ENCODE peak calls at places on chromosomes 11 and 22, in eight cellular contexts. One of them, this sample, is unnamed.

GRCh38 chr11:115206365-115207022 is 297.7 kb downstream of the CADM1 start:
- DNase-seq in Panc1: no peak
- DNase-seq in body of pancreas: no peak
- DNase-seq in HFFc6: no peak
- DNase-seq in colonic mucosa: no peak
- DNase-seq in left lung: no peak
- DNase-seq in GM20000: no peak
- DNase-seq in PC-3: no peak
- DNase-seq in this sample: no peak

GRCh38 chr11:68524213-68524612 is 63.7 kb downstream of the PPP6R3 start:
- DNase-seq in Panc1: no peak
- DNase-seq in body of pancreas: no peak
- DNase-seq in HFFc6: no peak
- DNase-seq in colonic mucosa: no peak
- DNase-seq in left lung: no peak
- DNase-seq in GM20000: no peak
- DNase-seq in PC-3: no peak
- DNase-seq in this sample: no peak

GRCh38 chr11:115760921-115761320 is 256.7 kb upstream of the CADM1 start:
- DNase-seq in Panc1: no peak
- DNase-seq in body of pancreas: no peak
- DNase-seq in HFFc6: no peak
- DNase-seq in colonic mucosa: no peak
- DNase-seq in left lung: no peak
- DNase-seq in GM20000: no peak
- DNase-seq in PC-3: no peak
- DNase-seq in this sample: no peak

GRCh38 chr11:13169709-13170108 is 107.9 kb upstream of the BMAL1 start:
- DNase-seq in Panc1: no peak
- DNase-seq in body of pancreas: no peak
- DNase-seq in HFFc6: peak
- DNase-seq in colonic mucosa: no peak
- DNase-seq in left lung: no peak
- DNase-seq in GM20000: no peak
- DNase-seq in PC-3: peak
- DNase-seq in this sample: no peak

GRCh38 chr11:14422052-14422813 is 63.2 kb upstream of the RRAS2 start:
- DNase-seq in Panc1: peak
- DNase-seq in body of pancreas: peak
- DNase-seq in HFFc6: peak
- DNase-seq in colonic mucosa: peak
- DNase-seq in left lung: peak
- DNase-seq in GM20000: no peak
- DNase-seq in PC-3: peak
- DNase-seq in this sample: peak

GRCh38 chr11:111354601-111354891 is 24.5 kb downstream of the POU2AF1 start:
- DNase-seq in Panc1: no peak
- DNase-seq in body of pancreas: no peak
- DNase-seq in HFFc6: no peak
- DNase-seq in colonic mucosa: no peak
- DNase-seq in left lung: no peak
- DNase-seq in GM20000: no peak
- DNase-seq in PC-3: no peak
- DNase-seq in this sample: no peak

GRCh38 chr11:118003021-118003423 is 16.8 kb downstream of the IL10RA start:
- DNase-seq in Panc1: no peak
- DNase-seq in body of pancreas: no peak
- DNase-seq in HFFc6: no peak
- DNase-seq in colonic mucosa: no peak
- DNase-seq in left lung: no peak
- DNase-seq in GM20000: no peak
- DNase-seq in PC-3: no peak
- DNase-seq in this sample: no peak

GRCh38 chr22:28441720-28442263 is 237.8 kb downstream of the TTC28 start:
- DNase-seq in Panc1: no peak
- DNase-seq in body of pancreas: peak
- DNase-seq in HFFc6: no peak
- DNase-seq in colonic mucosa: no peak
- DNase-seq in left lung: no peak
- DNase-seq in GM20000: peak
- DNase-seq in PC-3: no peak
- DNase-seq in this sample: no peak

GRCh38 chr11:68047437-68048290 is 8.8 kb downstream of the TCIRG1 start:
- DNase-seq in Panc1: no peak
- DNase-seq in body of pancreas: no peak
- DNase-seq in HFFc6: no peak
- DNase-seq in colonic mucosa: no peak
- DNase-seq in left lung: no peak
- DNase-seq in GM20000: peak
- DNase-seq in PC-3: no peak
- DNase-seq in this sample: no peak

GRCh38 chr11:44955019-44955738 is 4.5 kb upstream of the TP53I11 start:
- DNase-seq in Panc1: no peak
- DNase-seq in body of pancreas: peak
- DNase-seq in HFFc6: peak
- DNase-seq in colonic mucosa: peak
- DNase-seq in left lung: peak
- DNase-seq in GM20000: no peak
- DNase-seq in PC-3: peak
- DNase-seq in this sample: peak

GRCh38 chr22:46827072-46827780 is 64.8 kb downstream of the TBC1D22A start:
- DNase-seq in Panc1: no peak
- DNase-seq in body of pancreas: no peak
- DNase-seq in HFFc6: no peak
- DNase-seq in colonic mucosa: no peak
- DNase-seq in left lung: no peak
- DNase-seq in GM20000: no peak
- DNase-seq in PC-3: no peak
- DNase-seq in this sample: peak
- TF ChIP-seq CTCF in Panc1: peak
- TF ChIP-seq CTCF in body of pancreas: no peak
- TF ChIP-seq CTCF in HFFc6: peak
- TF ChIP-seq CTCF in colonic mucosa: no peak
- TF ChIP-seq CTCF in left lung: no peak
- TF ChIP-seq CTCF in GM20000: no peak
- TF ChIP-seq CTCF in PC-3: peak
- TF ChIP-seq CTCF in this sample: peak

GRCh38 chr11:16194566-16194965 is 161.8 kb downstream of the SOX6 start:
- DNase-seq in Panc1: no peak
- DNase-seq in body of pancreas: no peak
- DNase-seq in HFFc6: no peak
- DNase-seq in colonic mucosa: no peak
- DNase-seq in left lung: no peak
- DNase-seq in GM20000: no peak
- DNase-seq in PC-3: no peak
- DNase-seq in this sample: no peak

GRCh38 chr11:16191852-16192240 is 164.5 kb downstream of the SOX6 start:
- DNase-seq in Panc1: no peak
- DNase-seq in body of pancreas: no peak
- DNase-seq in HFFc6: no peak
- DNase-seq in colonic mucosa: no peak
- DNase-seq in left lung: no peak
- DNase-seq in GM20000: no peak
- DNase-seq in PC-3: no peak
- DNase-seq in this sample: no peak

GRCh38 chr11:16193897-16194381 is 162.4 kb downstream of the SOX6 start:
- DNase-seq in Panc1: no peak
- DNase-seq in body of pancreas: no peak
- DNase-seq in HFFc6: no peak
- DNase-seq in colonic mucosa: no peak
- DNase-seq in left lung: no peak
- DNase-seq in GM20000: no peak
- DNase-seq in PC-3: no peak
- DNase-seq in this sample: no peak

GRCh38 chr11:16195659-16196058 is 160.7 kb downstream of the SOX6 start:
- DNase-seq in Panc1: no peak
- DNase-seq in body of pancreas: no peak
- DNase-seq in HFFc6: peak
- DNase-seq in colonic mucosa: no peak
- DNase-seq in left lung: no peak
- DNase-seq in GM20000: no peak
- DNase-seq in PC-3: peak
- DNase-seq in this sample: no peak

GRCh38 chr11:16191212-16191851 is 165.0 kb downstream of the SOX6 start:
- DNase-seq in Panc1: no peak
- DNase-seq in body of pancreas: no peak
- DNase-seq in HFFc6: no peak
- DNase-seq in colonic mucosa: no peak
- DNase-seq in left lung: peak
- DNase-seq in GM20000: peak
- DNase-seq in PC-3: no peak
- DNase-seq in this sample: no peak
- TF ChIP-seq CTCF in Panc1: peak
- TF ChIP-seq CTCF in body of pancreas: no peak
- TF ChIP-seq CTCF in HFFc6: peak
- TF ChIP-seq CTCF in colonic mucosa: no peak
- TF ChIP-seq CTCF in left lung: no peak
- TF ChIP-seq CTCF in GM20000: peak
- TF ChIP-seq CTCF in PC-3: no peak
- TF ChIP-seq CTCF in this sample: no peak

DNA sequence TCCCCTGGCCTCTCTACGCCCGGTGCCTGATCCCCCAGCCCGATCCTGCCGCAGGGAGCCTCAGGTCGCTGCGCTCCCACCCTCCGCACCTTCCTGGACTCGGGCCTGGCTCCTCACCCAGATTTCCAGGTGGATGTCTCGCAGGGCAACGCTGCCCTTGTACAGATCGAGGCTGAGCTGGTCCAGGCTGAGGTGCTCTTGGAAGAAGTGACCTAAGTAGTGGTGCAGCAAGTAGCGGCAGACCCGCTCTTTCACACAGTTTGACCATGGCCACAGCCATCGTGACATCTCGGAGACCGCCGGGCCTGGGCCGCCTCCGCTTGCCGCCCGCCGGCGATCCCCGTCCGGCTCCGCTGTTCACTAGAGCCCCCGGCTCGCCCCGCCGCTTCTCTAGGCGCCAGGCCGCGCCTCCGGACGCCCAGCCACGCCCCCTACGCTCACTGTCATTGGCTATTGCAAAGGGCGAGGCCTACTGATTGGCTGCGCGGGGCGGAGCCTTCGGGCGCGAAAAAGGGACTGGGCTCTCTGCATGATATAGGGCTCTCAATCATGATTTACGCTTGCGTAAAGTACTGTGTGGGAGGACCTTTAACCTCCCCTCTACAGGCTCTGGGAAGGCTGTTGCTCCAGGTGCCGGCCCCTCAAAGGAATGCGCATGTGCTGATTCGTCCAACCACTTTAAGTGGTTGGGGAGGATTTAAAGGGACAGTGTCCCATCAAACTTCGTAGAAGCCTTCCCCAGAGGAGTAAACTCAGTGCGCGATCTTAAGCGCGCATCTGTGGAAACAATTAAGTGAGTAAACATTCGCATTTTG is at the start of gene ATG2A:
- DNase-seq in Panc1: peak
- DNase-seq in body of pancreas: peak
- DNase-seq in HFFc6: peak
- DNase-seq in colonic mucosa: peak
- DNase-seq in left lung: peak
- DNase-seq in GM20000: peak
- DNase-seq in PC-3: peak
- DNase-seq in this sample: peak
- TF ChIP-seq CTCF in Panc1: no peak
- TF ChIP-seq CTCF in body of pancreas: no peak
- TF ChIP-seq CTCF in HFFc6: no peak
- TF ChIP-seq CTCF in colonic mucosa: no peak
- TF ChIP-seq CTCF in left lung: no peak
- TF ChIP-seq CTCF in GM20000: no peak
- TF ChIP-seq CTCF in PC-3: no peak
- TF ChIP-seq CTCF in this sample: no peak

GRCh38 chr22:24105018-24105360 is 76.3 kb upstream of the SUSD2 start:
- DNase-seq in Panc1: no peak
- DNase-seq in body of pancreas: no peak
- DNase-seq in HFFc6: no peak
- DNase-seq in colonic mucosa: no peak
- DNase-seq in left lung: no peak
- DNase-seq in GM20000: no peak
- DNase-seq in PC-3: no peak
- DNase-seq in this sample: no peak

GRCh38 chr22:24105661-24106060 is 75.6 kb upstream of the SUSD2 start:
- DNase-seq in Panc1: no peak
- DNase-seq in body of pancreas: no peak
- DNase-seq in HFFc6: no peak
- DNase-seq in colonic mucosa: no peak
- DNase-seq in left lung: no peak
- DNase-seq in GM20000: no peak
- DNase-seq in PC-3: no peak
- DNase-seq in this sample: no peak

GRCh38 chr22:24108073-24108472 is 73.2 kb upstream of the SUSD2 start:
- DNase-seq in Panc1: no peak
- DNase-seq in body of pancreas: no peak
- DNase-seq in HFFc6: no peak
- DNase-seq in colonic mucosa: no peak
- DNase-seq in left lung: peak
- DNase-seq in GM20000: no peak
- DNase-seq in PC-3: no peak
- DNase-seq in this sample: no peak

GRCh38 chr22:24107668-24108067 is 73.6 kb upstream of the SUSD2 start:
- DNase-seq in Panc1: no peak
- DNase-seq in body of pancreas: peak
- DNase-seq in HFFc6: peak
- DNase-seq in colonic mucosa: peak
- DNase-seq in left lung: peak
- DNase-seq in GM20000: no peak
- DNase-seq in PC-3: peak
- DNase-seq in this sample: no peak

DNA sequence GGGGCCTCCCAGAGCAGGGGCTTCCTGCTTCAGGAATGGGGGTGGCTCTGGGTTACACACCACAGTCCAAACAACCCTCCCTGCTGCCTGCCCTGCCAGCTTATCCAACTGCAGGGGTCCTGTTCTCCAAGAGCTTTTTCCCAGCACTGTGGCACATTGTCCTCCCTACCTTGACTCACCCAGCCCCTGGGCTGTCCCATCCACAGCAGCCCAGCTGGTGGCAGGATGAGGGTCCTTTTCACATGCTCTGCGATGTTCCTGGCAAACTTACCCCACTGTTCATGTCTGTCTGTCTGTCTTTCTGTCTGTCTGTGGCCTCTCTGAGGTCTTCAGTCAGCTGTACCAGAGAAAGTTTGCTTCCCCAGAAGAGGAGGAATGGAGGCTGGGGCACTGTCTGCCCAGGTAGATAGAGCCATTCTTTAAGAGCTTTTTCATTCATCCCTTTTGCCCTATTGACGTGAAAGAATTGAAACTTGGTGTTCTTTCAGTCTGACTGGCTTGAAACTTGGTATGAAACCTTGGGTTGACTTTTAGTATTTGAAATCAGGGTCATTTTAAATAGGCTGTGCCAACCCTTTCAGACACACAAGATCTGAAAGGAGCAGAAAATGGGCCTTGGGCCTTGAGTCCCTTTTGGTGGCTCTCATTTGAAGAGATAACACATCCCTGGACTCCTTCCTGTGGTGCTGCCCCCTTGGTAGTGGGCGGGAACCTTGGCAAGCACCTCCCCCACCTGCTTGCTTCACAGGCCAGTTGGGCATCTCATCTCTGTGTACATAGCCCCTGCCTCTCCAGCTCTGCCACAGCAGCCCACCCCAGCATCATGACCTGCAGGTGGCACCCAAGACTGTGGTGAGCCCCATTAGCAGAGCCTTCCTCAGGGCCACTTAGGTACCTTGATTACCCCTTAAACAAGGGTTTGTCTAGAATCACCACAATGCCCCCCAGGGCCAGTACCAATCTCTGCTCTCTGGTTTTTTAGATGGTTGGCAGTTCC is 74.6 kb upstream of the SUSD2 start:
- DNase-seq in Panc1: no peak
- DNase-seq in body of pancreas: no peak
- DNase-seq in HFFc6: no peak
- DNase-seq in colonic mucosa: no peak
- DNase-seq in left lung: peak
- DNase-seq in GM20000: peak
- DNase-seq in PC-3: no peak
- DNase-seq in this sample: no peak
- TF ChIP-seq CTCF in Panc1: no peak
- TF ChIP-seq CTCF in body of pancreas: no peak
- TF ChIP-seq CTCF in HFFc6: peak
- TF ChIP-seq CTCF in colonic mucosa: no peak
- TF ChIP-seq CTCF in left lung: no peak
- TF ChIP-seq CTCF in GM20000: peak
- TF ChIP-seq CTCF in PC-3: peak
- TF ChIP-seq CTCF in this sample: no peak

This sample was measured in endothelial cell.